ENCODE peak calls at places on chromosomes 6 and 20, in eight cellular contexts. O is T-helper 2 cell; Q is stimulated activated CD4-positive, alpha-beta T cell treated with anti-CD3 and anti-CD28 coated beads, Interleukin-1b, Interleukin-23, amount 100 ng/mL, for 24 hours; G is effector memory CD8-positive, alpha-beta T cell; S is psoas muscle; Y is fibroblast of mammary gland; M is fibroblast of the conjunctiva; Z is H9. V is an unnamed sample.

GRCh38 chr6:119880840-119881239 is 531.3 kb upstream of the MAN1A1 start:
- DNase-seq in S (no peak), M (no peak), Y (peak), G (no peak), O (no peak), Z (no peak), Q (no peak), V (no peak)

GRCh38 chr6:162964703-162965140 is 236.9 kb downstream of the PACRG start:
- DNase-seq in S (peak), G (no peak), Y (peak), Q (no peak), Z (no peak), M (peak), O (no peak), V (peak)

GRCh38 chr20:38805958-38806854 is 709 bp downstream of the PPP1R16B start:
- DNase-seq in Y (no peak), S (no peak), Z (no peak), M (no peak), G (peak), O (peak), Q (no peak), V (no peak)

GRCh38 chr6:56772737-56773184 is 130.1 kb upstream of the DST start:
- DNase-seq in G (no peak), Q (no peak), Y (peak), Z (peak), S (peak), M (peak), O (no peak), V (peak)

GRCh38 chr6:127347188-127347587 is 3.8 kb upstream of the ECHDC1 start:
- DNase-seq in Y (peak), G (no peak), S (no peak), M (no peak), O (no peak), Z (no peak), Q (no peak), V (peak)

GRCh38 chr6:111161650-111162049 is 74.3 kb downstream of the SLC16A10 start:
- DNase-seq in M (no peak), Q (no peak), Z (no peak), Y (no peak), O (no peak), G (no peak), S (no peak), V (no peak)

GRCh38 chr6:89925826-89926225 is 31.6 kb downstream of the GJA10 start:
- DNase-seq in S (no peak), M (no peak), Y (peak), Q (no peak), G (no peak), Z (no peak), O (no peak), V (peak)

GRCh38 chr6:132065556-132065955 is 114.4 kb upstream of the CCN2 start:
- DNase-seq in Z (no peak), G (no peak), Y (peak), S (no peak), Q (no peak), O (no peak), M (no peak), V (peak)

GRCh38 chr6:27775796-27776184 is 136.4 kb downstream of the OR2B2 start:
- DNase-seq in O (no peak), Q (no peak), S (no peak), Y (no peak), Z (no peak), M (no peak), G (no peak), V (no peak)

V was measured in iris pigment epithelial cell.